ENCODE peak calls at places on chromosomes 3 and 15, in seven cellular contexts. Y is AG08396; G is astrocyte of the spinal cord; R is HT1080; L is AG09319; E is psoas muscle; H is CD8-positive, alpha-beta T cell. V is an unnamed sample.

GRCh38 chr15:74208901-74209559 is 6.4 kb upstream of the STRA6 start:
- DNase-seq in E (no peak), Y (no peak), H (no peak), R (peak), L (no peak), G (peak), V (no peak)

GRCh38 chr3:190012314-190012782 is 108.3 kb downstream of the P3H2 start:
- DNase-seq in E (no peak), R (peak), G (peak), H (no peak), L (no peak), Y (peak), V (no peak)

GRCh38 chr15:32033186-32033890 is 3.0 kb downstream of the CHRNA7 start:
- DNase-seq in Y (no peak), E (no peak), G (no peak), H (no peak), R (no peak), L (no peak), V (no peak)

GRCh38 chr3:169146866-169147245 is 516.7 kb downstream of the MECOM start:
- DNase-seq in H (no peak), G (no peak), E (no peak), Y (no peak), R (no peak), L (no peak), V (no peak)

GRCh38 chr3:59237121-59237520 is 187.3 kb upstream of the CFAP20DC start:
- DNase-seq in Y (no peak), R (peak), G (peak), E (no peak), H (no peak), L (no peak), V (no peak)

GRCh38 chr15:40232625-40233070 is 6.2 kb upstream of the PAK6 start:
- DNase-seq in G (peak), L (no peak), Y (peak), E (no peak), H (no peak), R (no peak), V (no peak)

GRCh38 chr15:29888651-29889050 is 66.4 kb upstream of the TJP1 start:
- DNase-seq in E (no peak), L (no peak), R (no peak), Y (peak), H (no peak), G (peak), V (no peak)

GRCh38 chr15:62708470-62708869 is 334.1 kb upstream of the TPM1 start:
- DNase-seq in Y (no peak), H (no peak), L (no peak), R (no peak), G (no peak), E (no peak), V (no peak)

GRCh38 chr3:149316427-149316826 is 17.0 kb downstream of the TM4SF18 start:
- DNase-seq in G (no peak), H (no peak), L (no peak), R (peak), E (no peak), Y (no peak), V (no peak)

GRCh38 chr3:49653016-49653415 is 21.1 kb upstream of the APEH start:
- DNase-seq in L (no peak), G (no peak), R (no peak), E (peak), Y (no peak), H (no peak), V (no peak)

GRCh38 chr15:54518145-54518941 is 540.1 kb downstream of the UNC13C start:
- DNase-seq in E (no peak), R (no peak), G (no peak), H (no peak), Y (no peak), L (no peak), V (no peak)

GRCh38 chr3:178494376-178494775 is 41.9 kb upstream of the KCNMB2 start:
- DNase-seq in Y (no peak), E (no peak), G (peak), R (no peak), H (no peak), L (no peak), V (no peak)

GRCh38 chr15:66907826-66908502 is 157.4 kb upstream of the SMAD3 start:
- DNase-seq in G (no peak), L (no peak), E (peak), Y (peak), H (no peak), R (no peak), V (no peak)

GRCh38 chr15:72486144-72486543 is 12.0 kb downstream of the ARIH1 start:
- DNase-seq in Y (no peak), E (no peak), H (no peak), L (no peak), R (no peak), G (no peak), V (no peak)

GRCh38 chr3:125512135-125512920 is 7.7 kb downstream of the SNX4 start:
- DNase-seq in H (no peak), Y (no peak), G (peak), E (no peak), L (no peak), R (peak), V (no peak)

GRCh38 chr3:153284282-153284938 is 122.4 kb downstream of the RAP2B start:
- DNase-seq in L (peak), H (no peak), R (peak), G (peak), E (no peak), Y (peak), V (no peak)

GRCh38 chr3:184986490-184986889 is 166.4 kb downstream of the C3orf70 start:
- DNase-seq in R (no peak), E (no peak), H (no peak), Y (no peak), G (no peak), L (no peak), V (no peak)

GRCh38 chr3:28267984-28268849 is 26.8 kb downstream of the CMC1 start:
- DNase-seq in E (no peak), L (no peak), G (no peak), R (no peak), Y (no peak), H (no peak), V (no peak)

GRCh38 chr3:32376098-32376497 is 15.6 kb upstream of the CMTM7 start:
- DNase-seq in Y (no peak), E (no peak), H (no peak), G (peak), L (no peak), R (peak), V (no peak)

GRCh38 chr15:63480441-63480821 is 24.0 kb upstream of the USP3 start:
- DNase-seq in Y (no peak), R (no peak), G (no peak), E (no peak), H (no peak), L (no peak), V (no peak)

GRCh38 chr15:78004919-78005634 is 72.4 kb downstream of the TBC1D2B start:
- DNase-seq in G (peak), E (peak), L (peak), R (peak), H (no peak), Y (peak), V (peak)

GRCh38 chr3:177195941-177196472 is 1.3 kb downstream of the TBL1XR1 start:
- DNase-seq in G (no peak), Y (no peak), L (no peak), E (no peak), R (peak), H (no peak), V (peak)

GRCh38 chr15:78981532-78982313 is 36.9 kb upstream of the CTSH start:
- DNase-seq in G (no peak), Y (no peak), E (no peak), H (no peak), L (no peak), R (no peak), V (no peak)

GRCh38 chr3:52046186-52046913 is 10.0 kb downstream of the DUSP7 start:
- DNase-seq in G (peak), H (no peak), Y (peak), E (peak), L (peak), R (peak), V (no peak)

GRCh38 chr3:38723569-38724391 is 74.3 kb upstream of the SCN5A start:
- DNase-seq in L (no peak), G (no peak), Y (no peak), R (no peak), H (no peak), E (no peak), V (no peak)

GRCh38 chr15:68843425-68844311 is 23.0 kb upstream of the ANP32A start:
- DNase-seq in H (peak), R (no peak), G (peak), L (no peak), Y (no peak), E (no peak), V (no peak)

GRCh38 chr3:72698154-72698917 is 149.9 kb downstream of the SHQ1 start:
- DNase-seq in Y (no peak), R (no peak), H (no peak), L (no peak), E (no peak), G (peak), V (no peak)

GRCh38 chr3:111080357-111080937 is 8.8 kb downstream of the NECTIN3 start:
- DNase-seq in L (no peak), R (peak), E (no peak), H (no peak), G (peak), Y (peak), V (no peak)

GRCh38 chr3:123138819-123139517 is 62.8 kb upstream of the SEC22A start:
- DNase-seq in R (no peak), E (no peak), H (no peak), Y (no peak), G (no peak), L (peak), V (no peak)